ENCODE peak calls at places on chromosomes 3 and 15, in five cellular contexts. P, A, H, T and Q are unnamed samples.
A peak's percentile ranks its signal among the peaks of the same experiment; 100 is the strongest.

GRCh38 chr3:121651684-121652083 is 9.0 kb downstream of the HCLS1 start:
- DNase-seq in H (no peak), T (peak; percentile 74), A (no peak), P (no peak), Q (no peak)

GRCh38 chr15:70703483-70703882 is 59.9 kb downstream of the UACA start:
- DNase-seq in T (peak; percentile 31), P (no peak), H (no peak), A (peak; percentile 29), Q (no peak)

GRCh38 chr3:23017800-23018199 is 185.3 kb upstream of the UBE2E2 start:
- DNase-seq in P (no peak), H (no peak), T (peak; percentile 97), A (peak; percentile 72), Q (peak; percentile 98)

GRCh38 chr3:155743616-155744015 is 1.3 kb downstream of the PLCH1 start:
- DNase-seq in T (no peak), P (no peak), A (no peak), H (no peak), Q (no peak)

GRCh38 chr3:6508410-6508759 is 352.5 kb upstream of the GRM7 start:
- DNase-seq in A (no peak), H (no peak), T (no peak), P (no peak), Q (no peak)

GRCh38 chr15:84604804-84605203 is 4.0 kb downstream of the ZSCAN2 start:
- DNase-seq in P (no peak), T (no peak), H (no peak), A (peak; percentile 30), Q (no peak)

GRCh38 chr3:96836153-96836915 is 21.9 kb downstream of the EPHA6 start:
- DNase-seq in A (no peak), P (no peak), H (no peak), T (peak; percentile 61), Q (no peak)

GRCh38 chr3:183619624-183620274 is 15.7 kb upstream of the KLHL24 start:
- DNase-seq in T (no peak), H (no peak), A (no peak), P (no peak), Q (no peak)

GRCh38 chr3:172106989-172107388 is 67.6 kb downstream of the FNDC3B start:
- DNase-seq in A (peak; percentile 61), P (peak; percentile 48), T (no peak), H (peak; percentile 60), Q (peak; percentile 26)

GRCh38 chr15:90934256-90934948 is 683 bp upstream of the UNC45A start:
- DNase-seq in P (peak; percentile 82), H (peak; percentile 90), A (peak; percentile 50), T (peak; percentile 88), Q (peak; percentile 89)

GRCh38 chr3:143951351-143951971 is 20.2 kb upstream of the DIPK2A start:
- DNase-seq in H (no peak), T (peak; percentile 54), P (no peak), A (no peak), Q (peak; percentile 45)

GRCh38 chr15:33374181-33375006 is 63.6 kb downstream of the RYR3 start:
- DNase-seq in T (no peak), H (no peak), A (no peak), P (no peak), Q (no peak)

GRCh38 chr15:52261498-52262242 is 33.9 kb downstream of the MYO5C start:
- DNase-seq in T (peak; percentile 91), P (peak; percentile 19), A (peak; percentile 90), H (peak; percentile 65), Q (peak; percentile 79)

GRCh38 chr3:69729350-69729919 is 9.8 kb upstream of the MITF start:
- DNase-seq in A (no peak), P (no peak), H (no peak), T (no peak), Q (no peak)

GRCh38 chr3:190862209-190863118 is at the start of gene GMNC:
- DNase-seq in H (peak; percentile 88), T (peak; percentile 85), A (peak; percentile 71), P (peak; percentile 10), Q (peak; percentile 78)

GRCh38 chr15:56038015-56038414 is 44.6 kb upstream of the NEDD4 start:
- DNase-seq in H (no peak), A (no peak), P (no peak), T (no peak), Q (no peak)

GRCh38 chr3:157261000-157261399 is 101.1 kb upstream of the CCNL1 start:
- DNase-seq in P (no peak), T (no peak), A (peak; percentile 85), H (no peak), Q (no peak)

GRCh38 chr15:59814409-59814808 is 125.3 kb upstream of the BNIP2 start:
- DNase-seq in A (no peak), H (no peak), T (no peak), P (peak; percentile 50), Q (no peak)

GRCh38 chr3:57998366-57999283 is 9.6 kb upstream of the FLNB start:
- DNase-seq in P (no peak), T (peak; percentile 45), H (peak; percentile 51), A (peak; percentile 82), Q (peak; percentile 91)

GRCh38 chr3:127358641-127359040 is 70.8 kb upstream of the PRR20G start:
- DNase-seq in A (no peak), P (no peak), H (no peak), T (no peak), Q (no peak)

GRCh38 chr3:78497025-78497424 is 1270.8 kb downstream of the ROBO1 start:
- DNase-seq in H (no peak), P (no peak), A (no peak), T (no peak), Q (no peak)

GRCh38 chr15:100725121-100726069 is 123.0 kb downstream of the ASB7 start:
- DNase-seq in A (peak; percentile 94), P (no peak), T (peak; percentile 37), H (no peak), Q (no peak)

GRCh38 chr3:27160779-27161287 is 208.3 kb downstream of the NEK10 start:
- DNase-seq in P (no peak), A (no peak), H (no peak), T (no peak), Q (no peak)

GRCh38 chr15:98835889-98836288 is 171.7 kb downstream of the PGPEP1L start:
- DNase-seq in P (no peak), H (no peak), A (no peak), T (no peak), Q (no peak)

GRCh38 chr3:127566801-127567200 is 23.7 kb downstream of the TPRA1 start:
- DNase-seq in A (no peak), H (no peak), P (no peak), T (no peak), Q (no peak)

GRCh38 chr3:186365202-186365974 is 3.4 kb upstream of the DGKG start:
- DNase-seq in A (peak; percentile 85), P (no peak), T (peak; percentile 35), H (no peak), Q (peak; percentile 7)

GRCh38 chr15:57235865-57236264 is 140.4 kb upstream of the CGNL1 start:
- DNase-seq in T (no peak), P (no peak), A (peak; percentile 90), H (no peak), Q (peak; percentile 88)

GRCh38 chr3:59927061-59927460 is 877.2 kb upstream of the CFAP20DC start:
- DNase-seq in A (no peak), H (no peak), T (no peak), P (no peak), Q (no peak)

GRCh38 chr3:183466575-183466974 is 38.2 kb upstream of the MCF2L2 start:
- DNase-seq in H (no peak), T (no peak), P (no peak), A (no peak), Q (no peak)

GRCh38 chr15:81163961-81164800 is 30.1 kb downstream of the CFAP161 start:
- DNase-seq in T (no peak), H (no peak), A (peak; percentile 90), P (no peak), Q (no peak)

GRCh38 chr3:47889001-47889757 is 86.2 kb downstream of the DHX30 start:
- DNase-seq in H (no peak), A (no peak), P (no peak), T (no peak), Q (no peak)
- H3K27ac ChIP-seq in H (no peak overlapping the region), A (no peak overlapping the region), P (no peak overlapping the region), T (no peak overlapping the region), Q (no peak overlapping the region)

GRCh38 chr3:13627681-13628080 is 78.8 kb downstream of the FBLN2 start:
- DNase-seq in A (no peak), H (no peak), T (no peak), P (no peak), Q (no peak)

GRCh38 chr3:13631256-13631655 is 82.3 kb downstream of the FBLN2 start:
- DNase-seq in H (no peak), P (no peak), T (no peak), A (no peak), Q (no peak)

GRCh38 chr3:13628432-13628831 is 79.5 kb downstream of the FBLN2 start:
- DNase-seq in T (no peak), H (no peak), A (no peak), P (no peak), Q (no peak)

GRCh38 chr3:13628841-13629551 is 80.1 kb downstream of the FBLN2 start:
- DNase-seq in A (no peak), T (no peak), H (no peak), P (no peak), Q (no peak)

GRCh38 chr3:13629644-13630043 is 80.7 kb downstream of the FBLN2 start:
- DNase-seq in H (no peak), A (no peak), P (no peak), T (no peak), Q (no peak)
- H3K27ac ChIP-seq in H (no peak overlapping the region), A (no peak overlapping the region), P (no peak overlapping the region), T (no peak overlapping the region), Q (no peak overlapping the region)

GRCh38 chr3:123422457-123422856 is 26.4 kb downstream of the ADCY5 start:
- DNase-seq in A (no peak), P (no peak), H (no peak), T (no peak), Q (no peak)

GRCh38 chr3:123420416-123420968 is 28.4 kb downstream of the ADCY5 start:
- DNase-seq in T (no peak), H (no peak), A (no peak), P (no peak), Q (no peak)

GRCh38 chr3:123419850-123420292 is 29.0 kb downstream of the ADCY5 start:
- DNase-seq in P (no peak), T (no peak), H (no peak), A (no peak), Q (no peak)

GRCh38 chr3:123423026-123423425 is 25.9 kb downstream of the ADCY5 start:
- DNase-seq in H (no peak), A (no peak), P (no peak), T (no peak), Q (no peak)

GRCh38 chr3:123421353-123422174 is 27.3 kb downstream of the ADCY5 start:
- DNase-seq in H (no peak), A (peak; percentile 14), P (no peak), T (peak; percentile 12), Q (no peak)
- H3K27ac ChIP-seq in H (peak overlapping the region; percentile 85), A (no peak overlapping the region), P (no peak overlapping the region), T (no peak overlapping the region), Q (no peak overlapping the region)

DNA sequence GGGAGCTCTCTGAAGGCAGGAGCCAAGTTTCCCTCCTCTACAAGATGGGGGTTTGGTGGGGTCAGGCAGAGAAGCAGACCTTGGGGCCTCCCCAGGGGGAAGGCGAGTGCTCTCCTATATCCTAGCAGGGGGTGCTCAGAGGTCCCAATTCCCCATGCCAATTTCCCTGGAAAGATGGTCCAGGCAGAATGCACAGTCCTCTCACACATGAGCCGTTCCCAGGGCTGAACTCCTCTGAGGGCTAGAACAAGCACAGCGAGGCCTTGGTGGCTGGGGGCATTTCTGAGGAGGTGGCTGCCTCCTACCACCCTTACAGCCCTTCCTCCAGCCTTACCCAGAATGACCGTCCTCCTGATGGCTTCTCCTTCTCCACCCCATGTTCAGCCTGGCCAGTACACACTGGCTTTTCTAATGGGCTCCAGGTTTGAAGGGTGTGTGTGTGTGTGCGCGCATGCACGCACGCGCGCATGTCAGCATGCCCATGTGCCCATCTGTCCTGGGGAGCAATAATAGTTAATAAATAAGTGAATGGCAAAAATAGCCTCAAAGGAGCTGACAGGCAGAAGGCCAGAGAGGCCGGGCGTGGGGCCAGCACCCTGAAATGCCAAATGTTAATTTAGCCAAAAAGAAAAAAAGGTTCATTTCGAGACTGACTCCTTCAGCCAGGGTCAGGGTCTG is 24.4 kb downstream of the ADCY5 start:
- DNase-seq in H (no peak), T (no peak), A (no peak), P (no peak), Q (no peak)
- H3K27ac ChIP-seq in H (peak overlapping the region; percentile 85), T (no peak overlapping the region), A (no peak overlapping the region), P (no peak overlapping the region), Q (no peak overlapping the region)